ENCODE peak calls at places on chromosomes 1 and 21, in seven cellular contexts. A is ELF-1, L is SK-MEL-5, E is posterior vena cava, H is SK-N-SH, M is SHP77, N is T-cell. P is an unnamed sample.
A peak's percentile ranks its signal among the peaks of the same experiment; 100 is the strongest.

GRCh38 chr1:190172636-190173410 is 304.8 kb downstream of the BRINP3 start:
- DNase-seq in A (no peak), N (no peak), L (peak; percentile 8), E (no peak), H (peak; percentile 2), M (no peak), P (no peak)

GRCh38 chr1:39822146-39822545 is 33.5 kb upstream of the BMP8B start:
- DNase-seq in M (no peak), N (no peak), L (no peak), E (no peak), H (no peak), A (no peak), P (no peak)

GRCh38 chr21:44564886-44565598 is 6.4 kb upstream of the KRTAP10-3 start:
- DNase-seq in M (no peak), N (no peak), E (no peak), L (no peak), A (no peak), H (no peak), P (no peak)

GRCh38 chr1:111241797-111242196 is 14.3 kb downstream of the CHI3L2 start:
- DNase-seq in N (no peak), A (no peak), H (no peak), E (no peak), L (no peak), M (no peak), P (no peak)

GRCh38 chr1:3459051-3459908 is 4.8 kb downstream of the ARHGEF16 start:
- DNase-seq in M (no peak), E (no peak), L (no peak), N (no peak), A (no peak), H (peak; percentile 68), P (no peak)

GRCh38 chr21:29870814-29871213 is 69.0 kb downstream of the GRIK1 start:
- DNase-seq in E (no peak), L (no peak), N (no peak), H (no peak), M (no peak), A (no peak), P (no peak)

GRCh38 chr1:240294566-240294965 is 202.9 kb downstream of the FMN2 start:
- DNase-seq in M (no peak), H (no peak), N (no peak), A (peak; percentile 6), L (no peak), E (no peak), P (peak; percentile 7)

GRCh38 chr1:2229921-2230700 is 2.0 kb downstream of the SKI start:
- DNase-seq in E (no peak), A (peak; percentile 53), H (peak; percentile 72), N (no peak), L (no peak), M (no peak), P (no peak)

GRCh38 chr1:218772575-218772974 is 401.1 kb upstream of the LYPLAL1 start:
- DNase-seq in N (no peak), A (no peak), M (no peak), L (no peak), H (no peak), E (no peak), P (no peak)

GRCh38 chr1:58652351-58653184 is 47.3 kb downstream of the MYSM1 start:
- DNase-seq in A (peak; percentile 21), E (no peak), M (peak; percentile 55), L (peak; percentile 80), N (peak; percentile 44), H (peak; percentile 57), P (peak; percentile 78)

GRCh38 chr1:59879556-59879955 is 47.0 kb downstream of the CYP2J2 start:
- DNase-seq in E (no peak), L (peak; percentile 79), N (peak; percentile 34), H (peak; percentile 26), M (peak; percentile 20), A (peak; percentile 60), P (peak; percentile 50)

GRCh38 chr1:116331523-116331922 is 41.5 kb upstream of the ATP1A1 start:
- DNase-seq in L (no peak), H (no peak), M (no peak), A (no peak), N (no peak), E (no peak), P (no peak)

GRCh38 chr1:243968413-243968812 is 82.7 kb upstream of the ZBTB18 start:
- DNase-seq in E (no peak), A (no peak), M (no peak), N (no peak), L (no peak), H (no peak), P (no peak)

GRCh38 chr1:114620419-114620818 is 39.0 kb upstream of the BCAS2 start:
- DNase-seq in E (no peak), A (no peak), M (no peak), L (peak; percentile 15), H (no peak), N (no peak), P (no peak)

GRCh38 chr1:164363980-164364379 is 195.0 kb upstream of the PBX1 start:
- DNase-seq in E (no peak), M (no peak), H (no peak), A (no peak), N (no peak), L (no peak), P (no peak)

GRCh38 chr1:113278777-113279176 is 111.5 kb upstream of the MAGI3 start:
- DNase-seq in N (no peak), M (no peak), L (no peak), A (no peak), E (no peak), H (no peak), P (no peak)

GRCh38 chr1:117093870-117094621 is 27.5 kb downstream of the TRIM45 start:
- DNase-seq in N (peak; percentile 3), M (no peak), H (peak; percentile 23), E (no peak), A (peak; percentile 19), L (no peak), P (peak; percentile 7)

GRCh38 chr1:212943393-212943710 is 7.0 kb upstream of the VASH2 start:
- DNase-seq in M (no peak), E (no peak), A (no peak), N (no peak), H (no peak), L (no peak), P (no peak)

GRCh38 chr1:58047265-58047858 is 499.2 kb downstream of the OMA1 start:
- DNase-seq in A (peak; percentile 55), M (peak; percentile 28), L (peak; percentile 54), E (no peak), H (peak; percentile 76), N (peak; percentile 3), P (peak; percentile 18)

GRCh38 chr1:231826566-231826965 is 200.0 kb downstream of the DISC1 start:
- DNase-seq in E (no peak), H (no peak), A (no peak), M (no peak), L (no peak), N (no peak), P (no peak)

GRCh38 chr1:154961207-154961496 is 430 bp downstream of the PYGO2 start:
- DNase-seq in H (no peak), E (no peak), A (no peak), L (no peak), N (no peak), M (no peak), P (no peak)

GRCh38 chr1:219416598-219417238 is 196.2 kb downstream of the ZC3H11B start:
- DNase-seq in H (peak; percentile 44), E (no peak), M (peak; percentile 12), L (peak; percentile 74), N (peak; percentile 9), A (peak; percentile 75), P (peak; percentile 66)

GRCh38 chr1:185853739-185854138 is 119.5 kb downstream of the HMCN1 start:
- DNase-seq in E (no peak), N (no peak), M (no peak), L (peak; percentile 44), A (no peak), H (no peak), P (no peak)

GRCh38 chr1:1614204-1614953 is 921 bp upstream of the MIB2 start:
- DNase-seq in N (peak; percentile 79), E (peak; percentile 90), L (peak; percentile 48), A (no peak), M (peak; percentile 32), H (no peak), P (no peak)

GRCh38 chr1:43994794-43995790 is 3.7 kb downstream of the CCDC24 start:
- DNase-seq in E (no peak), H (peak; percentile 71), L (peak; percentile 66), M (peak; percentile 35), A (peak; percentile 80), N (no peak), P (peak; percentile 14)

GRCh38 chr1:3910049-3910731 is 10.1 kb upstream of the C1orf174 start:
- DNase-seq in L (no peak), E (peak; percentile 73), N (no peak), M (no peak), H (no peak), A (no peak), P (peak; percentile 39)